ENCODE peak calls at places on chromosomes 3 and 15, in six cellular contexts. Q is endothelial cell, E is HS-5, T is RPMI8226, C is HEK293T, F is left ventricle myocardium superior. P is an unnamed sample.

GRCh38 chr3:13616359-13616758 is 67.4 kb downstream of the FBLN2 start:
- DNase-seq in C (no peak), E (no peak), T (no peak), Q (no peak), F (peak), P (no peak)

GRCh38 chr3:101038393-101038792 is 45.2 kb upstream of the ABI3BP start:
- DNase-seq in C (no peak), F (no peak), Q (no peak), T (no peak), E (no peak), P (no peak)

GRCh38 chr15:83850015-83850414 is 196.1 kb downstream of the ADAMTSL3 start:
- DNase-seq in Q (no peak), T (no peak), E (no peak), F (no peak), C (no peak), P (peak)

GRCh38 chr3:192921793-192922192 is 4.1 kb upstream of the MB21D2 start:
- DNase-seq in C (no peak), F (no peak), Q (no peak), T (no peak), E (no peak), P (no peak)

GRCh38 chr15:47887181-47887580 is 169.9 kb downstream of the SEMA6D start:
- DNase-seq in T (no peak), C (no peak), E (no peak), F (no peak), Q (no peak), P (no peak)

GRCh38 chr3:97613139-97613538 is 151.4 kb upstream of the ARL6 start:
- DNase-seq in Q (no peak), E (no peak), F (no peak), T (no peak), C (no peak), P (no peak)

GRCh38 chr3:193590088-193590856 is 2.7 kb upstream of the OPA1 start:
- DNase-seq in C (peak), F (no peak), Q (no peak), E (peak), T (no peak), P (peak)

GRCh38 chr15:65512807-65513416 is 4.6 kb downstream of the DPP8 start:
- DNase-seq in F (peak), C (no peak), T (no peak), E (no peak), Q (no peak), P (no peak)

GRCh38 chr15:67201136-67201535 is 53.3 kb downstream of the AAGAB start:
- DNase-seq in F (no peak), E (no peak), T (no peak), C (no peak), Q (no peak), P (peak)

GRCh38 chr3:120801484-120801883 is 58.9 kb downstream of the GTF2E1 start:
- DNase-seq in T (no peak), C (no peak), E (no peak), F (no peak), Q (no peak), P (no peak)

GRCh38 chr3:138314751-138315150 is 14.9 kb downstream of the NME9 start:
- DNase-seq in C (no peak), E (no peak), Q (no peak), T (no peak), F (no peak), P (no peak)

GRCh38 chr15:68386587-68387287 is 45.2 kb downstream of the ITGA11 start:
- DNase-seq in F (no peak), Q (no peak), T (no peak), E (no peak), C (no peak), P (peak)

GRCh38 chr3:49500408-49501257 is 30.6 kb downstream of the DAG1 start:
- DNase-seq in C (no peak), F (peak), Q (no peak), T (no peak), E (peak), P (peak)

GRCh38 chr3:158808697-158809096 is 6.8 kb downstream of the MFSD1 start:
- DNase-seq in T (peak), F (no peak), Q (no peak), C (no peak), E (peak), P (no peak)

GRCh38 chr3:14143271-14143605 is 18.4 kb downstream of the TMEM43 start:
- DNase-seq in C (no peak), T (no peak), E (peak), Q (no peak), F (no peak), P (no peak)

GRCh38 chr3:71930056-71930991 is 145.4 kb upstream of the PROK2 start:
- DNase-seq in E (peak), T (no peak), C (peak), F (peak), Q (peak), P (peak)

GRCh38 chr3:197700095-197700494 is 36.6 kb downstream of the RUBCN start:
- DNase-seq in F (no peak), T (no peak), Q (no peak), C (no peak), E (no peak), P (no peak)

GRCh38 chr3:10285742-10286524 is 6.8 kb downstream of the GHRL start:
- DNase-seq in T (no peak), E (no peak), F (no peak), C (no peak), Q (no peak), P (no peak)

GRCh38 chr15:30872341-30872748 is 31.4 kb upstream of the FAN1 start:
- DNase-seq in C (no peak), Q (no peak), F (no peak), T (no peak), E (no peak), P (peak)

GRCh38 chr3:41893977-41894376 is 67.9 kb downstream of the ULK4 start:
- DNase-seq in F (no peak), E (peak), T (peak), C (no peak), Q (peak), P (peak)

GRCh38 chr15:55253580-55253979 is 36.0 kb downstream of the RAB27A start:
- DNase-seq in F (no peak), Q (no peak), T (no peak), C (no peak), E (peak), P (no peak)

GRCh38 chr3:30642715-30643361 is 36.4 kb downstream of the TGFBR2 start:
- DNase-seq in E (no peak), F (no peak), Q (no peak), C (no peak), T (peak), P (no peak)

GRCh38 chr15:39594056-39594763 is 13.3 kb downstream of the THBS1 start:
- DNase-seq in Q (no peak), E (no peak), T (no peak), C (no peak), F (no peak), P (no peak)

GRCh38 chr15:90351479-90352108 is 490 bp upstream of the ZNF774 start:
- DNase-seq in T (no peak), F (peak), Q (no peak), E (no peak), C (no peak), P (no peak)

GRCh38 chr3:115615001-115615447 is 8.3 kb upstream of the GAP43 start:
- DNase-seq in F (no peak), Q (no peak), T (no peak), E (no peak), C (no peak), P (no peak)

GRCh38 chr3:124669470-124669869 is 60.8 kb upstream of the UMPS start:
- DNase-seq in C (no peak), F (no peak), T (no peak), Q (no peak), E (peak), P (no peak)

GRCh38 chr3:14991148-14991742 is 43.9 kb downstream of the NR2C2 start:
- DNase-seq in T (no peak), F (no peak), C (peak), E (no peak), Q (no peak), P (no peak)

GRCh38 chr3:176741648-176742047 is 455.6 kb downstream of the TBL1XR1 start:
- DNase-seq in F (no peak), E (no peak), Q (no peak), C (no peak), T (no peak), P (no peak)

P was measured in SJCRH30.